ENCODE peak calls at places on chromosomes 11 and 22, in nine cellular contexts. W, G, N, U, C, R, A, V and Q are unnamed samples.

GRCh38 chr22:17430298-17430900 is 61.1 kb downstream of the CECR2 start:
- DNase-seq in R (no peak), G (peak; percentile 6), A (peak; percentile 37), C (no peak), W (no peak), U (no peak), V (no peak), N (no peak), Q (no peak)

GRCh38 chr22:48414662-48415061 is 1413.0 kb downstream of the BRD1 start:
- DNase-seq in U (no peak), N (no peak), G (no peak), A (no peak), C (no peak), V (no peak), W (no peak), R (no peak), Q (no peak)

GRCh38 chr22:47835726-47836125 is 1073.3 kb downstream of the TBC1D22A start:
- DNase-seq in G (no peak), R (no peak), C (no peak), V (no peak), W (no peak), A (peak; percentile 45), N (no peak), U (no peak), Q (no peak)

GRCh38 chr11:123325535-123325934 is 104.5 kb upstream of the GRAMD1B start:
- DNase-seq in A (no peak), C (no peak), N (no peak), V (no peak), G (no peak), W (no peak), R (no peak), U (no peak), Q (no peak)

GRCh38 chr11:33912405-33913361 is 20.8 kb upstream of the LMO2 start:
- DNase-seq in C (peak; percentile 51), V (no peak), N (no peak), A (peak; percentile 84), G (no peak), W (no peak), U (no peak), R (no peak), Q (no peak)

GRCh38 chr11:81497202-81497804 is 1236.4 kb downstream of the FAM181B start:
- DNase-seq in W (no peak), U (no peak), G (peak; percentile 58), R (no peak), C (peak; percentile 59), V (no peak), A (peak; percentile 55), N (no peak), Q (no peak)

GRCh38 chr11:130115218-130115617 is 44.4 kb upstream of the ST14 start:
- DNase-seq in U (no peak), N (no peak), G (no peak), A (peak; percentile 61), V (no peak), W (no peak), C (no peak), R (no peak), Q (no peak)

GRCh38 chr22:36507518-36508010 is 724 bp upstream of the FOXRED2 start:
- DNase-seq in W (no peak), V (no peak), U (no peak), G (no peak), N (no peak), R (no peak), A (no peak), C (no peak), Q (no peak)

GRCh38 chr11:133964946-133965632 is 8.3 kb upstream of the IGSF9B start:
- DNase-seq in U (no peak), G (no peak), R (no peak), A (no peak), N (no peak), C (no peak), V (no peak), W (no peak), Q (no peak)

GRCh38 chr11:70174846-70175764 is 28.0 kb upstream of the FADD start:
- DNase-seq in V (peak; percentile 48), C (no peak), R (no peak), A (no peak), U (no peak), W (no peak), N (no peak), G (no peak), Q (no peak)

GRCh38 chr11:1880746-1881441 is 10.8 kb downstream of the PRR33 start:
- DNase-seq in G (no peak), R (no peak), V (no peak), A (no peak), W (no peak), N (no peak), C (no peak), U (no peak), Q (no peak)

GRCh38 chr11:86477495-86478155 is 102.9 kb downstream of the CCDC81 start:
- DNase-seq in U (no peak), N (no peak), W (no peak), C (no peak), A (peak; percentile 88), R (no peak), G (no peak), V (no peak), Q (no peak)

GRCh38 chr22:27097933-27098332 is 440.5 kb downstream of the MIAT start:
- DNase-seq in U (no peak), V (no peak), G (no peak), N (no peak), R (no peak), A (no peak), W (no peak), C (no peak), Q (no peak)

GRCh38 chr22:32795214-32795596 is 6.3 kb upstream of the TIMP3 start:
- DNase-seq in W (no peak), R (no peak), A (no peak), V (no peak), G (no peak), N (no peak), U (no peak), C (no peak), Q (no peak)

GRCh38 chr11:1654388-1655167 is 25.0 kb downstream of the KRTAP5-5 start:
- DNase-seq in W (no peak), C (no peak), G (no peak), N (no peak), U (no peak), A (no peak), V (no peak), R (no peak), Q (no peak)

GRCh38 chr11:72720047-72720446 is 32.2 kb downstream of the ARAP1 start:
- DNase-seq in A (no peak), R (no peak), W (no peak), V (no peak), N (no peak), C (no peak), U (no peak), G (no peak), Q (no peak)